ENCODE peak calls at places on chromosomes 7 and 10, in seven cellular contexts. F is CD4-positive, alpha-beta memory T cell; Z is lower lobe of right lung; U is heart left ventricle; D is foreskin fibroblast; N is HFF-Myc; S is AG09309. R is an unnamed sample.

GRCh38 chr10:84256510-84257342 is 11.9 kb downstream of the RGR start:
- DNase-seq in F (peak), Z (no peak), U (peak), D (peak), N (no peak), S (no peak), R (peak)

GRCh38 chr7:12573885-12574284 is 3.4 kb downstream of the SCIN start:
- DNase-seq in F (no peak), Z (no peak), U (no peak), D (no peak), N (no peak), S (no peak), R (no peak)

GRCh38 chr10:30387646-30388243 is 38.7 kb upstream of the MTPAP start:
- DNase-seq in F (no peak), Z (no peak), U (no peak), D (peak), N (no peak), S (no peak), R (no peak)

GRCh38 chr7:2757904-2758672 is 70.1 kb downstream of the AMZ1 start:
- DNase-seq in F (peak), Z (no peak), U (no peak), D (peak), N (peak), S (peak), R (peak)

GRCh38 chr7:157682064-157682945 is 345.5 kb downstream of the DNAJB6 start:
- DNase-seq in F (no peak), Z (no peak), U (no peak), D (no peak), N (no peak), S (no peak), R (no peak)

GRCh38 chr7:131626643-131627042 is 70.2 kb upstream of the PODXL start:
- DNase-seq in F (no peak), Z (no peak), U (no peak), D (no peak), N (no peak), S (no peak), R (no peak)

GRCh38 chr10:96612052-96612830 is 25.4 kb upstream of the TM9SF3 start:
- DNase-seq in F (no peak), Z (no peak), U (no peak), D (no peak), N (no peak), S (no peak), R (no peak)

GRCh38 chr7:149496642-149497391 is 792 bp downstream of the ZNF746 start:
- DNase-seq in F (peak), Z (peak), U (peak), D (peak), N (no peak), S (no peak), R (peak)

GRCh38 chr10:62817120-62817762 is 1.1 kb upstream of the EGR2 start:
- DNase-seq in F (no peak), Z (peak), U (peak), D (peak), N (no peak), S (no peak), R (peak)

GRCh38 chr10:58282615-58283014 is 13.7 kb downstream of the CISD1 start:
- DNase-seq in F (peak), Z (no peak), U (no peak), D (no peak), N (no peak), S (no peak), R (no peak)

GRCh38 chr10:127243490-127244272 is 47.3 kb upstream of the INSYN2A start:
- DNase-seq in F (peak), Z (no peak), U (no peak), D (peak), N (peak), S (no peak), R (peak)

GRCh38 chr7:43108255-43109011 is 4.0 kb upstream of the HECW1 start:
- DNase-seq in F (peak), Z (peak), U (no peak), D (peak), N (peak), S (no peak), R (peak)

GRCh38 chr7:33258561-33258960 is 129.2 kb downstream of the BBS9 start:
- DNase-seq in F (no peak), Z (no peak), U (no peak), D (no peak), N (no peak), S (no peak), R (no peak)

GRCh38 chr10:132132391-132132841 is 54.3 kb upstream of the DPYSL4 start:
- DNase-seq in F (no peak), Z (peak), U (no peak), D (no peak), N (no peak), S (no peak), R (peak)

GRCh38 chr7:115352375-115352774 is 430.5 kb downstream of the MDFIC start:
- DNase-seq in F (no peak), Z (no peak), U (no peak), D (peak), N (peak), S (peak), R (no peak)

GRCh38 chr10:101961591-101962498 is 94.1 kb downstream of the ARMH3 start:
- DNase-seq in F (no peak), Z (no peak), U (peak), D (peak), N (no peak), S (no peak), R (no peak)

GRCh38 chr10:90860790-90861189 is 3.0 kb upstream of the HTR7 start:
- DNase-seq in F (no peak), Z (no peak), U (no peak), D (no peak), N (no peak), S (no peak), R (no peak)

GRCh38 chr10:131082201-131082850 is 229.2 kb downstream of the TCERG1L start:
- DNase-seq in F (no peak), Z (no peak), U (no peak), D (no peak), N (no peak), S (no peak), R (no peak)

GRCh38 chr10:127873901-127874470 is 18.8 kb downstream of the CLRN3 start:
- DNase-seq in F (no peak), Z (no peak), U (peak), D (no peak), N (no peak), S (no peak), R (no peak)

GRCh38 chr7:111059826-111060225 is 31.1 kb upstream of the LRRN3 start:
- DNase-seq in F (no peak), Z (no peak), U (no peak), D (no peak), N (no peak), S (no peak), R (no peak)

GRCh38 chr10:133144771-133145170 is 15.2 kb upstream of the KNDC1 start:
- DNase-seq in F (no peak), Z (peak), U (no peak), D (no peak), N (no peak), S (no peak), R (no peak)

GRCh38 chr10:17607060-17607459 is 10.1 kb downstream of the HACD1 start:
- DNase-seq in F (no peak), Z (no peak), U (no peak), D (no peak), N (no peak), S (no peak), R (no peak)

GRCh38 chr7:22372863-22373262 is 15.9 kb upstream of the RAPGEF5 start:
- DNase-seq in F (no peak), Z (no peak), U (no peak), D (no peak), N (no peak), S (no peak), R (no peak)

GRCh38 chr7:55569269-55569663 is 3.0 kb downstream of the VOPP1 start:
- DNase-seq in F (no peak), Z (no peak), U (no peak), D (no peak), N (no peak), S (no peak), R (no peak)
- H3K4me3 ChIP-seq in F (no peak), Z (no peak), U (no peak), D (no peak), N (no peak), S (no peak), R (no peak)

GRCh38 chr7:128132426-128133069 is 101.3 kb upstream of the LRRC4 start:
- DNase-seq in F (no peak), Z (no peak), U (no peak), D (no peak), N (no peak), S (no peak), R (no peak)
- H3K4me3 ChIP-seq in F (no peak), Z (no peak), U (no peak), D (no peak), N (no peak), S (no peak), R (no peak)

GRCh38 chr7:45157286-45157652 is 322 bp upstream of the RAMP3 start:
- DNase-seq in F (no peak), Z (no peak), U (no peak), D (no peak), N (no peak), S (no peak), R (no peak)
- H3K4me3 ChIP-seq in F (no peak), Z (peak), U (peak), D (no peak), N (no peak), S (no peak), R (peak)

DNA sequence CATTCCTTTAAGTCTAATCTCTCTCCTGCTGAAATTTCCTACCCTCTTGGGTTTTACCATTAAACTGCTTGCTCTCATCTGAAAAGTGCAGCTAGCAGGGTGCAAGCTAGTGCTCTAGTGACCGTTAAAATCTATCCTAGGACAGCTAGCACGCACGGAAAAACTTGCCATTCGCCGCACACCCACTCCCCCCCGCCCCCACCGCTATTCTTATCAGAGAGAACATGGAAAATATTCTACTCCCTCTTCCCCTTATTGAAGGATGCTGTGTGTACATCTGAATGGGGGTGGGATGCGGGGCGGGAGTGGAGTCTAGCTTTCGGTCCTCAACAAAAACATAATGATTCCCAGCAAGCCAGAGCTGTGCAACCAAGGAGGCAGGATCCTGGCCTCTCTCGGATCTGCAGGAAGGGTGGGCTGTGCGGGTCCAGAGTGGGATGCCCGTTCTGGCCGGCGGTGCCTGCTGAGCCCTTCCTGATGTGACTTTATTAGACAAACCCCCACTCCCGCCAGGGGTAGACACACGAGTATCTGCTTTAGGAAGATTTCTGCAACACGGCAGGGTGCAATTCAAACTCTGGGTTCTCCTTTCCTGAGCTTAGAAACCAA is 1.1 kb upstream of the ADRA2A start:
- DNase-seq in F (no peak), Z (no peak), U (no peak), D (no peak), N (no peak), S (no peak), R (peak)
- H3K4me3 ChIP-seq in F (no peak), Z (peak), U (peak), D (peak), N (no peak), S (peak), R (peak)

GRCh38 chr7:29087840-29088169 is 58.5 kb downstream of the CPVL start:
- DNase-seq in F (no peak), Z (no peak), U (no peak), D (no peak), N (no peak), S (no peak), R (no peak)

GRCh38 chr7:29091722-29092121 is 54.6 kb downstream of the CPVL start:
- DNase-seq in F (no peak), Z (no peak), U (no peak), D (peak), N (no peak), S (no peak), R (no peak)

GRCh38 chr7:29095666-29096560 is 50.4 kb downstream of the CPVL start:
- DNase-seq in F (no peak), Z (no peak), U (no peak), D (peak), N (no peak), S (no peak), R (no peak)

GRCh38 chr7:29086545-29086944 is 59.8 kb downstream of the CPVL start:
- DNase-seq in F (no peak), Z (no peak), U (no peak), D (no peak), N (no peak), S (no peak), R (no peak)

GRCh38 chr7:29091121-29091601 is 55.2 kb downstream of the CPVL start:
- DNase-seq in F (no peak), Z (no peak), U (peak), D (peak), N (no peak), S (no peak), R (peak)
- H3K4me3 ChIP-seq in F (no peak), Z (peak), U (peak), D (peak), N (no peak), S (no peak), R (peak)

GRCh38 chr7:120521761-120522737 is 249.1 kb downstream of the KCND2 start:
- DNase-seq in F (no peak), Z (no peak), U (no peak), D (no peak), N (no peak), S (no peak), R (no peak)
- H3K4me3 ChIP-seq in F (no peak), Z (no peak), U (no peak), D (no peak), N (no peak), S (no peak), R (no peak)

DNA sequence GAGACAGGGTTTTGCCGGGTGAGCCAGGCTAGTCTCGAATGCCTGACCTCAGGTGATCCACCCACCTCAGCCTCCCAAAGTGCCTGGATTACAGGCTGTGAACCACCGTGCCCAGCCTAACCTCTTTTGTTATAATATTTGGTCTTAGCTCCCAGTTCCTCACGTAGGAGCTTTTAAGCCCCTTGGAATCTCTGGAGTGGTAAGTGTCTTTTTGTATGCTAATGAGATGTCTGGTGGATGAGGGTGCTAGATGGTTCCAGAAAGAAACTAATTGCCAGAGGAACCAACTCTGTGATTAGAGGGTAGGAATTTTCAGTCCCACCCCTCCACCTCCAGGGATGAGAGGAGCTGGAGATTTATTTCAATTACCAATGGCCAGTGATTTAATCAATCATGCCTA is 5.3 kb upstream of the ARPC1A start:
- DNase-seq in F (no peak), Z (no peak), U (no peak), D (no peak), N (no peak), S (no peak), R (no peak)
- H3K4me3 ChIP-seq in F (no peak), Z (no peak), U (no peak), D (no peak), N (no peak), S (no peak), R (no peak)

DNA sequence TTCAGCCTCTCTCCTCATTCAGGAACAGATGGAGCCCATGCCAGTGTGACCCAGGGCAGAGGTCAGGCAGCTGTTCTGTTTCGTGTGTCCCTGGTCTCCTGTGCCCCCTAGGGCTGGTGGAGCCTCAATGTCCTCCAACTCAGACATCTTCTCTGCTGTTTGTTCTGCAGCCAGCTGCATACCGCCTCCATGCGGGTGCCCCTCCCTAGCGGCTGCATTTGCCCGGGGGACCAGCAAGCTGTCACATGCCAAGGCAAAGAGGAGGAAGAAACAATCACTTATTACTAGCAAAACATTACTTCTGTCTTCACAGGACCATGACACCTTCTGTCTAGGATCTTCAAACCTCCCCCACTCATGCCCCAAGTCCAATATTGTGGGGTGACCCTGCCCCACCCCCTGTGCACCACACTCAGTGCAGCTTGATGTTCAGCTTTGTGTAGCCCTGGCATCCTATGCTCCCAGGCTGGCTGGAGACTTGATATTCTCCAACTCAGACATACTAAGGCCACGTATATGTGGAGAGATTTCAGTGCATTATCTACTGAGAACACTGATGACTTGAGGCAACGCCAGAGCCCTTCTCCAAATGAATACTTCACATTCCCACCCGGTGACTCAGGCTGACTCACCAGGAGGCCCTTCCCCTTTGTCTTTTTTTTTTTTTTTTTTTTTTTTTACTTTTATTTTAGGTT is 188.9 kb downstream of the SKIDA1 start:
- DNase-seq in F (no peak), Z (no peak), U (peak), D (peak), N (peak), S (peak), R (peak)
- H3K4me3 ChIP-seq in F (no peak), Z (no peak), U (no peak), D (no peak), N (no peak), S (no peak), R (no peak)

DNA sequence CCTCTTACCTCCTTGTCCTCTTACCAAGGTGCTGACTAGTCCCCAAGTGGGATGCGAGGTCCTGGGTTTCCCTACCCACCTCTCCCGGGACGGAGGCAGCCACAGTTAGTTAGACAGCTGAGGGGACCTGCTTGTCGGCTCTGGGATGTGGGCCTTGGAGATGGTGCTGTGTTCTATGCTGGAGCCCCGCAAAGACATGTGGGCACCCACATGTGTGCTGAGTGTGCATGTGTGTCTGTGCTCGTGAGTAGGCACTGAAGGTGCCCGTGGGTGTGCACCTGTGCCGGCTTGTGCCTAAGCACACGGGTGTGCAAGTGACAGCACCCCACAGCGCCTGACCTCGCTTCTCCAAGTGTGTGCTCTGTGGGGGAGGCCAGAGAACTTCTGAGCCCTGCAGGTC is 62.2 kb downstream of the NEURL1 start:
- DNase-seq in F (no peak), Z (no peak), U (no peak), D (no peak), N (no peak), S (no peak), R (peak)
- H3K4me3 ChIP-seq in F (no peak), Z (peak), U (peak), D (peak), N (peak), S (peak), R (no peak)